ENCODE peak calls at places on chromosomes 4 and X, in eight cellular contexts. One of them, this sample, is unnamed.

GRCh38 chrX:18119856-18120255 is 100.8 kb downstream of the BEND2 start:
- DNase-seq in mucosa of descending colon: no peak
- DNase-seq in fibroblast of villous mesenchyme: no peak
- DNase-seq in IMR-90: no peak
- DNase-seq in heart right ventricle: no peak
- DNase-seq in BE2C: no peak
- DNase-seq in adrenal gland: no peak
- DNase-seq in A549: no peak
- DNase-seq in this sample: no peak

GRCh38 chr4:48967626-48968025 is 18.4 kb upstream of the CWH43 start:
- DNase-seq in mucosa of descending colon: no peak
- DNase-seq in fibroblast of villous mesenchyme: no peak
- DNase-seq in IMR-90: peak; percentile 39
- DNase-seq in heart right ventricle: no peak
- DNase-seq in BE2C: no peak
- DNase-seq in adrenal gland: no peak
- DNase-seq in A549: no peak
- DNase-seq in this sample: no peak

GRCh38 chr4:121375262-121375661 is 5.6 kb downstream of the QRFPR start:
- DNase-seq in mucosa of descending colon: no peak
- DNase-seq in fibroblast of villous mesenchyme: no peak
- DNase-seq in IMR-90: no peak
- DNase-seq in heart right ventricle: no peak
- DNase-seq in BE2C: no peak
- DNase-seq in adrenal gland: no peak
- DNase-seq in A549: no peak
- DNase-seq in this sample: peak; percentile 50

GRCh38 chr4:57640391-57641100 is 530.4 kb upstream of the IGFBP7 start:
- DNase-seq in mucosa of descending colon: peak; percentile 49
- DNase-seq in fibroblast of villous mesenchyme: no peak
- DNase-seq in IMR-90: no peak
- DNase-seq in heart right ventricle: no peak
- DNase-seq in BE2C: no peak
- DNase-seq in adrenal gland: no peak
- DNase-seq in A549: no peak
- DNase-seq in this sample: no peak

GRCh38 chr4:7418131-7418943 is 16.4 kb downstream of the PSAPL1 start:
- DNase-seq in mucosa of descending colon: peak; percentile 10
- DNase-seq in fibroblast of villous mesenchyme: no peak
- DNase-seq in IMR-90: no peak
- DNase-seq in heart right ventricle: no peak
- DNase-seq in BE2C: peak; percentile 2
- DNase-seq in adrenal gland: peak; percentile 2
- DNase-seq in A549: no peak
- DNase-seq in this sample: no peak

GRCh38 chr4:91502365-91502764 is 801.4 kb upstream of the GRID2 start:
- DNase-seq in mucosa of descending colon: no peak
- DNase-seq in fibroblast of villous mesenchyme: no peak
- DNase-seq in IMR-90: no peak
- DNase-seq in heart right ventricle: no peak
- DNase-seq in BE2C: no peak
- DNase-seq in adrenal gland: no peak
- DNase-seq in A549: no peak
- DNase-seq in this sample: peak; percentile 16

GRCh38 chr4:148415500-148415899 is 26.7 kb downstream of the NR3C2 start:
- DNase-seq in mucosa of descending colon: no peak
- DNase-seq in fibroblast of villous mesenchyme: peak; percentile 0
- DNase-seq in IMR-90: peak; percentile 3
- DNase-seq in heart right ventricle: no peak
- DNase-seq in BE2C: peak; percentile 14
- DNase-seq in adrenal gland: no peak
- DNase-seq in A549: no peak
- DNase-seq in this sample: peak; percentile 10

GRCh38 chr4:170198742-170199141 is 109.0 kb upstream of the AADAT start:
- DNase-seq in mucosa of descending colon: no peak
- DNase-seq in fibroblast of villous mesenchyme: no peak
- DNase-seq in IMR-90: no peak
- DNase-seq in heart right ventricle: no peak
- DNase-seq in BE2C: no peak
- DNase-seq in adrenal gland: no peak
- DNase-seq in A549: no peak
- DNase-seq in this sample: peak; percentile 1

GRCh38 chr4:83408958-83409357 is 46.7 kb downstream of the HELQ start:
- DNase-seq in mucosa of descending colon: no peak
- DNase-seq in fibroblast of villous mesenchyme: peak; percentile 16
- DNase-seq in IMR-90: no peak
- DNase-seq in heart right ventricle: no peak
- DNase-seq in BE2C: no peak
- DNase-seq in adrenal gland: no peak
- DNase-seq in A549: no peak
- DNase-seq in this sample: no peak

GRCh38 chr4:163280703-163281519 is 51.5 kb downstream of the NPY1R start:
- DNase-seq in mucosa of descending colon: no peak
- DNase-seq in fibroblast of villous mesenchyme: no peak
- DNase-seq in IMR-90: no peak
- DNase-seq in heart right ventricle: no peak
- DNase-seq in BE2C: no peak
- DNase-seq in adrenal gland: no peak
- DNase-seq in A549: no peak
- DNase-seq in this sample: no peak

GRCh38 chrX:73524906-73525305 is 38.1 kb upstream of the CHIC1 start:
- DNase-seq in mucosa of descending colon: no peak
- DNase-seq in fibroblast of villous mesenchyme: no peak
- DNase-seq in IMR-90: no peak
- DNase-seq in heart right ventricle: no peak
- DNase-seq in BE2C: no peak
- DNase-seq in adrenal gland: no peak
- DNase-seq in A549: no peak
- DNase-seq in this sample: no peak

GRCh38 chr4:140851032-140851636 is 94.9 kb upstream of the TBC1D9 start:
- DNase-seq in mucosa of descending colon: no peak
- DNase-seq in fibroblast of villous mesenchyme: peak; percentile 65
- DNase-seq in IMR-90: peak; percentile 65
- DNase-seq in heart right ventricle: no peak
- DNase-seq in BE2C: peak; percentile 64
- DNase-seq in adrenal gland: peak; percentile 59
- DNase-seq in A549: peak; percentile 49
- DNase-seq in this sample: peak; percentile 78

GRCh38 chr4:55173580-55173979 is 48.2 kb upstream of the KDR start:
- DNase-seq in mucosa of descending colon: no peak
- DNase-seq in fibroblast of villous mesenchyme: peak; percentile 49
- DNase-seq in IMR-90: peak; percentile 78
- DNase-seq in heart right ventricle: no peak
- DNase-seq in BE2C: no peak
- DNase-seq in adrenal gland: no peak
- DNase-seq in A549: no peak
- DNase-seq in this sample: peak; percentile 92

GRCh38 chrX:106401965-106402559 is 209.7 kb upstream of the RADX start:
- DNase-seq in mucosa of descending colon: peak; percentile 43
- DNase-seq in fibroblast of villous mesenchyme: no peak
- DNase-seq in IMR-90: no peak
- DNase-seq in heart right ventricle: no peak
- DNase-seq in BE2C: no peak
- DNase-seq in adrenal gland: no peak
- DNase-seq in A549: no peak
- DNase-seq in this sample: no peak

GRCh38 chr4:89898304-89898716 is 3.7 kb downstream of the MMRN1 start:
- DNase-seq in mucosa of descending colon: no peak
- DNase-seq in fibroblast of villous mesenchyme: no peak
- DNase-seq in IMR-90: no peak
- DNase-seq in heart right ventricle: no peak
- DNase-seq in BE2C: no peak
- DNase-seq in adrenal gland: no peak
- DNase-seq in A549: no peak
- DNase-seq in this sample: no peak

GRCh38 chr4:38366451-38366850 is 297.5 kb upstream of the KLF3 start:
- DNase-seq in mucosa of descending colon: no peak
- DNase-seq in fibroblast of villous mesenchyme: no peak
- DNase-seq in IMR-90: no peak
- DNase-seq in heart right ventricle: peak; percentile 19
- DNase-seq in BE2C: no peak
- DNase-seq in adrenal gland: peak; percentile 47
- DNase-seq in A549: no peak
- DNase-seq in this sample: peak; percentile 70

GRCh38 chr4:15653864-15654391 is 1.2 kb downstream of the FBXL5 start:
- DNase-seq in mucosa of descending colon: no peak
- DNase-seq in fibroblast of villous mesenchyme: peak; percentile 81
- DNase-seq in IMR-90: peak; percentile 65
- DNase-seq in heart right ventricle: no peak
- DNase-seq in BE2C: peak; percentile 32
- DNase-seq in adrenal gland: no peak
- DNase-seq in A549: no peak
- DNase-seq in this sample: peak; percentile 78

GRCh38 chr4:77699731-77700210 is 94.2 kb downstream of the CXCL13 start:
- DNase-seq in mucosa of descending colon: no peak
- DNase-seq in fibroblast of villous mesenchyme: peak; percentile 93
- DNase-seq in IMR-90: peak; percentile 93
- DNase-seq in heart right ventricle: no peak
- DNase-seq in BE2C: peak; percentile 26
- DNase-seq in adrenal gland: no peak
- DNase-seq in A549: no peak
- DNase-seq in this sample: peak; percentile 84

GRCh38 chr4:3874525-3875110 is 108.4 kb downstream of the ADRA2C start:
- DNase-seq in mucosa of descending colon: no peak
- DNase-seq in fibroblast of villous mesenchyme: no peak
- DNase-seq in IMR-90: no peak
- DNase-seq in heart right ventricle: no peak
- DNase-seq in BE2C: no peak
- DNase-seq in adrenal gland: no peak
- DNase-seq in A549: no peak
- DNase-seq in this sample: no peak

GRCh38 chr4:100428051-100428450 is 89.8 kb downstream of the EMCN start:
- DNase-seq in mucosa of descending colon: no peak
- DNase-seq in fibroblast of villous mesenchyme: peak; percentile 79
- DNase-seq in IMR-90: peak; percentile 45
- DNase-seq in heart right ventricle: no peak
- DNase-seq in BE2C: no peak
- DNase-seq in adrenal gland: no peak
- DNase-seq in A549: no peak
- DNase-seq in this sample: peak; percentile 85

GRCh38 chrX:101485212-101486064 is at the start of gene ARMCX4:
- DNase-seq in mucosa of descending colon: peak; percentile 57
- DNase-seq in fibroblast of villous mesenchyme: peak; percentile 68
- DNase-seq in IMR-90: peak; percentile 62
- DNase-seq in heart right ventricle: peak; percentile 46
- DNase-seq in BE2C: peak; percentile 88
- DNase-seq in adrenal gland: peak; percentile 76
- DNase-seq in A549: no peak
- DNase-seq in this sample: peak; percentile 65

GRCh38 chr4:109560687-109561452 is 824 bp downstream of the MCUB start:
- DNase-seq in mucosa of descending colon: peak; percentile 70
- DNase-seq in fibroblast of villous mesenchyme: peak; percentile 73
- DNase-seq in IMR-90: peak; percentile 81
- DNase-seq in heart right ventricle: peak; percentile 37
- DNase-seq in BE2C: peak; percentile 14
- DNase-seq in adrenal gland: peak; percentile 29
- DNase-seq in A549: peak; percentile 34
- DNase-seq in this sample: peak; percentile 85

GRCh38 chr4:97262769-97263168 is 880.5 kb downstream of the STPG2 start:
- DNase-seq in mucosa of descending colon: no peak
- DNase-seq in fibroblast of villous mesenchyme: no peak
- DNase-seq in IMR-90: no peak
- DNase-seq in heart right ventricle: no peak
- DNase-seq in BE2C: no peak
- DNase-seq in adrenal gland: no peak
- DNase-seq in A549: no peak
- DNase-seq in this sample: no peak

DNA sequence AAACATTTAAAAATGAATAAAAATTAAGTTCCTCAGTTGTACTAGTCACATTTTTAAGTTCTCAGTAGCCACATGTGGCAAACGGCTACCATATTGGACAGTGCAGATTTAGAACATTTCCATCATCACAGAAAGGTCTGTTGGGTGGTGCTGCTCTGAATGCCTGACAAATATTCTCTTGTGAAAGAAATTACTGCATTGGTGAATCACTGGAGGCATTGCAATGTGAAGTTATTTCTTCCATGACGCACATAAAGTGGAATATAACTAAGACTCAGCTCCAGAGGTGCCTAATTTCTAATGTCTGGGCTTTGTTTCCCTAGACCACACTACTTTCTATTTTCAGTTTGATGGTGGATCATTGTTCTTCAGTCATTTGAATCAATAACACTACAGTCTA is 44.9 kb downstream of the CLNK start:
- DNase-seq in mucosa of descending colon: no peak
- DNase-seq in fibroblast of villous mesenchyme: no peak
- DNase-seq in IMR-90: peak; percentile 24
- DNase-seq in heart right ventricle: no peak
- DNase-seq in BE2C: no peak
- DNase-seq in adrenal gland: no peak
- DNase-seq in A549: no peak
- DNase-seq in this sample: no peak
- TF ChIP-seq CTCF in mucosa of descending colon: no peak
- TF ChIP-seq CTCF in fibroblast of villous mesenchyme: no peak
- TF ChIP-seq CTCF in IMR-90: no peak
- TF ChIP-seq CTCF in heart right ventricle: no peak
- TF ChIP-seq CTCF in BE2C: no peak
- TF ChIP-seq CTCF in adrenal gland: no peak
- TF ChIP-seq CTCF in A549: no peak
- TF ChIP-seq CTCF in this sample: no peak

GRCh38 chr4:168817418-168817817 is 192.6 kb downstream of the CBR4 start:
- DNase-seq in mucosa of descending colon: no peak
- DNase-seq in fibroblast of villous mesenchyme: no peak
- DNase-seq in IMR-90: no peak
- DNase-seq in heart right ventricle: no peak
- DNase-seq in BE2C: no peak
- DNase-seq in adrenal gland: no peak
- DNase-seq in A549: peak; percentile 25
- DNase-seq in this sample: no peak
- H3K4me3 ChIP-seq in mucosa of descending colon: no peak overlapping the region
- H3K4me3 ChIP-seq in fibroblast of villous mesenchyme: no peak overlapping the region
- H3K4me3 ChIP-seq in IMR-90: no peak overlapping the region
- H3K4me3 ChIP-seq in heart right ventricle: peak overlapping the region; percentile 29
- H3K4me3 ChIP-seq in BE2C: no peak overlapping the region
- H3K4me3 ChIP-seq in adrenal gland: no peak overlapping the region
- H3K4me3 ChIP-seq in A549: peak overlapping the region; percentile 20
- H3K4me3 ChIP-seq in this sample: no peak overlapping the region

GRCh38 chr4:95124906-95125504 is 367.2 kb downstream of the BMPR1B start:
- DNase-seq in mucosa of descending colon: no peak
- DNase-seq in fibroblast of villous mesenchyme: peak; percentile 77
- DNase-seq in IMR-90: peak; percentile 76
- DNase-seq in heart right ventricle: no peak
- DNase-seq in BE2C: peak; percentile 54
- DNase-seq in adrenal gland: peak; percentile 32
- DNase-seq in A549: peak; percentile 45
- DNase-seq in this sample: peak; percentile 87
- TF ChIP-seq CTCF in mucosa of descending colon: no peak
- TF ChIP-seq CTCF in fibroblast of villous mesenchyme: peak; percentile 74
- TF ChIP-seq CTCF in IMR-90: peak; percentile 77
- TF ChIP-seq CTCF in heart right ventricle: peak; percentile 48
- TF ChIP-seq CTCF in BE2C: peak; percentile 75
- TF ChIP-seq CTCF in adrenal gland: peak; percentile 54
- TF ChIP-seq CTCF in A549: peak; percentile 71
- TF ChIP-seq CTCF in this sample: peak; percentile 59

DNA sequence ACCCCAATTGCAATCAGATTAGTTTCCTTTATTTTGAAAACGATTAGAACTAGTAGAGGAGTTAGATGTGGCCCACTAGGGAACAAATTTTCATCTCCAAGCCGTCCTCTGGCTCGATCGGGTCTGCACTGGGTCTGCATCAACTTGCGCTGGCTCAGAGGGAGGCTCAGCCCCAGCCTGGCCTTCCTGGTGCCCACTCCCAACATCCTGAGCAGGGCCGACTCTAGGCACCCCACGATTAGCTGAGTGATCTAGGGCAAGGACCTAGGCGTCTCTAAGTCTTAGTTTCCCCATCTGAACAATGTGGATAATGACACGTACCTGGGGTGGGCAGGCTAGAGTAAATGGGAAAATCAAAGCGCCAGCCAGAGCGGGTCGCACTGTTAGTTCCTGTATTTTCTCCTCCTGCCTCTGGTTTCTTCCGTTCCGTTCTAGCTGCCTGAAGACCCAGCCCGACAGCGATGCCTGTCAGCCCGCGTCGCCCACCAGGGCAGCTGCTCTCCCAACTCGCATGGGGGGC is 7.7 kb upstream of the HAND2 start:
- DNase-seq in mucosa of descending colon: no peak
- DNase-seq in fibroblast of villous mesenchyme: peak; percentile 18
- DNase-seq in IMR-90: no peak
- DNase-seq in heart right ventricle: no peak
- DNase-seq in BE2C: peak; percentile 45
- DNase-seq in adrenal gland: no peak
- DNase-seq in A549: no peak
- DNase-seq in this sample: no peak
- H3K4me3 ChIP-seq in mucosa of descending colon: no peak overlapping the region
- H3K4me3 ChIP-seq in fibroblast of villous mesenchyme: peak overlapping the region; percentile 54
- H3K4me3 ChIP-seq in IMR-90: no peak overlapping the region
- H3K4me3 ChIP-seq in heart right ventricle: peak overlapping the region; percentile 58
- H3K4me3 ChIP-seq in BE2C: peak overlapping the region; percentile 99
- H3K4me3 ChIP-seq in adrenal gland: no peak overlapping the region
- H3K4me3 ChIP-seq in A549: no peak overlapping the region
- H3K4me3 ChIP-seq in this sample: peak overlapping the region; percentile 42